ENCODE peak calls at places on chromosome 21, in four cellular contexts. R, X, V and J are unnamed samples.

GRCh38 chr21:38377165-38378093 is 120.6 kb downstream of the KCNJ15 start:
- DNase-seq in R (no peak), X (no peak), V (no peak), J (peak)

GRCh38 chr21:36725793-36726386 is 27.0 kb downstream of the SIM2 start:
- DNase-seq in R (no peak), X (no peak), V (no peak), J (no peak)

GRCh38 chr21:36640260-36641244 is 58.4 kb upstream of the SIM2 start:
- DNase-seq in R (no peak), X (peak), V (no peak), J (peak)

GRCh38 chr21:28516996-28517592 is 475.6 kb downstream of the LTN1 start:
- DNase-seq in R (peak), X (no peak), V (peak), J (peak)

GRCh38 chr21:38664821-38665220 is 140.9 kb upstream of the ETS2 start:
- DNase-seq in R (no peak), X (no peak), V (no peak), J (no peak)

GRCh38 chr21:38077504-38077903 is 161.2 kb upstream of the KCNJ6 start:
- DNase-seq in R (no peak), X (no peak), V (no peak), J (no peak)

GRCh38 chr21:33339135-33339534 is 14.4 kb downstream of the IFNAR1 start:
- DNase-seq in R (no peak), X (no peak), V (no peak), J (no peak)

GRCh38 chr21:36183144-36183795 is 26.6 kb downstream of the DOP1B start:
- DNase-seq in R (no peak), X (no peak), V (no peak), J (no peak)

GRCh38 chr21:28538987-28539622 is 453.6 kb downstream of the LTN1 start:
- DNase-seq in R (no peak), X (peak), V (no peak), J (peak)

GRCh38 chr21:41369915-41370839 is 8.3 kb downstream of the MX2 start:
- DNase-seq in R (peak), X (no peak), V (no peak), J (no peak)

GRCh38 chr21:15774590-15774989 is 44.8 kb downstream of the USP25 start:
- DNase-seq in R (no peak), X (peak), V (no peak), J (no peak)

GRCh38 chr21:14308234-14308633 is 74.7 kb downstream of the HSPA13 start:
- DNase-seq in R (no peak), X (no peak), V (no peak), J (no peak)

GRCh38 chr21:43995521-43996105 is 16.5 kb upstream of the TRAPPC10 start:
- DNase-seq in R (no peak), X (no peak), V (no peak), J (no peak)

GRCh38 chr21:28196981-28197380 is 795.7 kb downstream of the LTN1 start:
- DNase-seq in R (no peak), X (no peak), V (no peak), J (no peak)

GRCh38 chr21:32562426-32562825 is 22.9 kb downstream of the TCP10L start:
- DNase-seq in R (no peak), X (peak), V (peak), J (peak)

GRCh38 chr21:33384851-33385331 is 18.3 kb upstream of the IFNGR2 start:
- DNase-seq in R (no peak), X (peak), V (no peak), J (no peak)

GRCh38 chr21:27251752-27252151 is 284.9 kb upstream of the ADAMTS5 start:
- DNase-seq in R (no peak), X (no peak), V (no peak), J (no peak)

GRCh38 chr21:24903954-24904635 is 703.2 kb downstream of the MRPL39 start:
- DNase-seq in R (no peak), X (no peak), V (no peak), J (no peak)

GRCh38 chr21:29656504-29657227 is 283.1 kb downstream of the GRIK1 start:
- DNase-seq in R (no peak), X (peak), V (peak), J (peak)

GRCh38 chr21:36902793-36903192 is 63.7 kb downstream of the HLCS start:
- DNase-seq in R (no peak), X (peak), V (no peak), J (no peak)

GRCh38 chr21:31665397-31665796 is 5.9 kb downstream of the SOD1 start:
- DNase-seq in R (no peak), X (peak), V (peak), J (no peak)

GRCh38 chr21:38306407-38306806 is 49.6 kb downstream of the KCNJ15 start:
- DNase-seq in R (no peak), X (peak), V (no peak), J (peak)

GRCh38 chr21:42654179-42654912 is 925 bp downstream of the PDE9A start:
- DNase-seq in R (no peak), X (no peak), V (no peak), J (no peak)
- H3K9ac ChIP-seq in R (no peak), X (no peak), V (no peak), J (no peak)

GRCh38 chr21:45383111-45383614 is 21.8 kb upstream of the COL18A1 start:
- DNase-seq in R (no peak), X (no peak), V (peak), J (no peak)

GRCh38 chr21:45383615-45384201 is 21.3 kb upstream of the COL18A1 start:
- DNase-seq in R (no peak), X (no peak), V (no peak), J (no peak)

GRCh38 chr21:45385549-45386050 is 19.4 kb upstream of the COL18A1 start:
- DNase-seq in R (no peak), X (no peak), V (no peak), J (no peak)

GRCh38 chr21:45386336-45386727 is 18.6 kb upstream of the COL18A1 start:
- DNase-seq in R (no peak), X (no peak), V (no peak), J (no peak)

GRCh38 chr21:45384656-45385548 is 20.1 kb upstream of the COL18A1 start:
- DNase-seq in R (no peak), X (no peak), V (no peak), J (no peak)
- TF ChIP-seq FOS in R (no peak), X (no peak), V (no peak), J (no peak)

GRCh38 chr21:42466700-42467612 is 29.1 kb downstream of the RSPH1 start:
- DNase-seq in R (no peak), X (peak), V (peak), J (no peak)
- H3K4me3 ChIP-seq in R (no peak), X (no peak), V (no peak), J (no peak)

DNA sequence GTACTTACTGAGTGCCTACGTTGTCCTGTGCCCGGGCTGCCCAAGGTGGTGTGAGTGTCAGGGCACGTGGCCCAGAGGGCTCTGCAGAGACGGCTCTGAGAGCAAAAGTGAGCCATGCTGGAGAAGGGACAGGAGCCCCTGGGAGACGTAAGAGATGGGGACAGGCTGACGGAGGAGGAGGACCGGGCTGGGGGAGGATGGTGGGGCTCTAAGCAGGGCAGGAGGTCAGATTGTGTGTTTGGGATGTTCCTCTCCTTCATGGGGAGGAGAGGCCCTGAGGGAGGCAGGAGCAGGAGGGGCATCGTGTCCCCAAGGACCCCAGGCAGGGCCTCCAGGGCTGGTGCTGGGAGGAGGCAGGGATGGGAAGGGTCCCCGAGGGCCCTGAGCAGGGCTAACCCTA is 158.9 kb downstream of the PCBP3 start:
- DNase-seq in R (no peak), X (no peak), V (no peak), J (no peak)
- H3K9ac ChIP-seq in R (no peak), X (no peak), V (peak), J (no peak)